ENCODE peak calls at places on chromosomes 2 and 18, in six cellular contexts. H, Z, T, K, W and E are unnamed samples.

GRCh38 chr2:196652869-196653268 is 13.4 kb downstream of the CCDC150 start:
- DNase-seq in W (no peak), H (no peak), T (no peak), Z (no peak), K (no peak), E (no peak)

GRCh38 chr2:176146101-176146500 is 5.2 kb upstream of the HOXD4 start:
- DNase-seq in Z (no peak), H (no peak), W (no peak), K (no peak), T (no peak), E (no peak)

GRCh38 chr2:219086215-219086614 is 25.5 kb upstream of the IHH start:
- DNase-seq in T (no peak), H (no peak), Z (no peak), W (no peak), K (no peak), E (no peak)

GRCh38 chr2:100391735-100392515 is 25.5 kb downstream of the CHST10 start:
- DNase-seq in Z (no peak), W (no peak), K (no peak), H (no peak), T (no peak), E (no peak)

GRCh38 chr2:233439191-233439590 is 84.9 kb downstream of the DGKD start:
- DNase-seq in Z (no peak), W (no peak), K (no peak), T (no peak), H (no peak), E (no peak)

GRCh38 chr2:197919487-197919886 is 115.1 kb downstream of the PLCL1 start:
- DNase-seq in W (no peak), Z (no peak), T (no peak), K (no peak), H (no peak), E (no peak)

GRCh38 chr18:50678651-50679415 is 118.9 kb downstream of the MAPK4 start:
- DNase-seq in T (no peak), H (no peak), Z (no peak), K (no peak), W (no peak), E (no peak)

GRCh38 chr2:71816815-71817214 is 330.8 kb downstream of the CYP26B1 start:
- DNase-seq in H (no peak), K (no peak), Z (no peak), W (peak; percentile 14), T (no peak), E (no peak)

GRCh38 chr2:53575606-53576360 is 191.8 kb upstream of the CHAC2 start:
- DNase-seq in W (no peak), H (peak; percentile 11), T (peak; percentile 6), K (no peak), Z (no peak), E (no peak)

GRCh38 chr18:38944446-38945024 is 1378.9 kb upstream of the CELF4 start:
- DNase-seq in W (no peak), T (no peak), H (no peak), K (no peak), Z (no peak), E (no peak)

DNA sequence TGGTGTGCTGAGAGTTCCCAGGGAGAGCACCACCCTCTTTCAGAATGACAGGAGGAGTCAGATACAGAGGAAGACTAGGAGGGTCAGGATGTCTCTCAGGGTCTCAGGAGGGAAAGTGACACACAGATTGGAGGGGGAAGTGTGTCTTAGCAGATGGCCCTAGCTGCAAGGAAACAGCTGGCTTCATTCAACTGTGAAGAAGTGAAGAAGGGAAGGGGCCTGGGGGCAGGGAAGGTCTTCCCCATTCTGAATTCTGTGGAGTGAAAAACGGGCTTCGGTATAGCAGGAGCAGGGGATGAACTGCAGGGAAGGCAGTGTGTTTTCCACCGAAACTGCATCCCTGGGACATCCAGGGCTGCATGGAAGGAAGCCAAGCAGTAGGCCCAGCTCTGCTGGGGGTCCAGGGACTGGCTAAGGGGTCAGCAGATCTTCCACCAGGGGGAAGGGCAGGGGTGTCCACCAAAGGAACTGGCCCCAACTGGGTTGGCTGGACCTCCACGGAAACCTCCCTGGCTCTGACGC is 90.0 kb upstream of the OTOS start:
- DNase-seq in H (no peak), W (no peak), Z (no peak), T (no peak), K (no peak), E (no peak)
- H3K14ac ChIP-seq in H (no peak overlapping the region), W (no peak overlapping the region), Z (no peak overlapping the region), T (no peak overlapping the region), K (no peak overlapping the region), E (no peak overlapping the region)

DNA sequence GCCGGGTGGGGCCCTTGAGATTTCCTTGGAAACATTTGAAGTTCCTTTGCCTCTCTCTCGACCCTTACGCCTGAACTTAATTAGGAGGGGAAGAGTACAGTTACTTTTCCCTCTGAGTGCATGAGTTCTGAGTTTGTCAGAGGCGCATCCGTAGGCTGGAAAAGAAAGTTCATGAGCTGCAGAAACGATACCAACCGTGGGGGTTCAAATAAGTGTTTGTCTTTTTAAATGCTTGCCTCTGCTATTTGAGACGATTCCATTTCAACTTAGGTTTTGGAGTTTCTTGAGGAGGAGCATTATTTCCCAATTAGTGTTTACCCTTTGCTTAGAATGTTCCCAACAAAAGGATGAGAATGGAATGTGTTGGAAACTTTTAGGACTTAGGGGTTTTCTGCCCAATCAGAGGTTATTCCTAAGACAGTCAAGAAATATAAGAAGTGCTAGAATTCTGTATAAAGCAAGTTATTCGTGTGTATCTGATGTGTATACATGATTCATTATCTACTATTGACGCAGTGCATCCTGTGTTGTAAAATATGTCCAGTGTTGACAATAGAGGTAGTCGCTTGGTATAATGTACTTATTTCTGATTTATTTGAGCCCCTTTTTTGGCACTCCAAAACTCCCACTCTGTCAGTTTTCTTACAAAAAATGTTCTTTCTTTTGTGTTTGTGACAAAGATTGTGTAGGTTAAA is 733 bp downstream of the PIKFYVE start:
- DNase-seq in H (peak; percentile 41), Z (no peak), W (no peak), K (no peak), T (peak; percentile 56), E (no peak)
- H3K14ac ChIP-seq in H (peak overlapping the region; percentile 84), Z (peak overlapping the region; percentile 47), W (no peak overlapping the region), K (no peak overlapping the region), T (no peak overlapping the region), E (peak overlapping the region; percentile 71)

GRCh38 chr2:167692191-167692590 is 555.2 kb downstream of the STK39 start:
- DNase-seq in T (no peak), W (no peak), Z (no peak), K (no peak), H (no peak), E (no peak)

GRCh38 chr2:167697194-167697593 is 550.2 kb downstream of the STK39 start:
- DNase-seq in T (no peak), K (no peak), H (no peak), W (peak; percentile 32), Z (no peak), E (no peak)

GRCh38 chr2:167702227-167702626 is 545.2 kb downstream of the STK39 start:
- DNase-seq in H (no peak), W (no peak), T (no peak), K (no peak), Z (no peak), E (no peak)

DNA sequence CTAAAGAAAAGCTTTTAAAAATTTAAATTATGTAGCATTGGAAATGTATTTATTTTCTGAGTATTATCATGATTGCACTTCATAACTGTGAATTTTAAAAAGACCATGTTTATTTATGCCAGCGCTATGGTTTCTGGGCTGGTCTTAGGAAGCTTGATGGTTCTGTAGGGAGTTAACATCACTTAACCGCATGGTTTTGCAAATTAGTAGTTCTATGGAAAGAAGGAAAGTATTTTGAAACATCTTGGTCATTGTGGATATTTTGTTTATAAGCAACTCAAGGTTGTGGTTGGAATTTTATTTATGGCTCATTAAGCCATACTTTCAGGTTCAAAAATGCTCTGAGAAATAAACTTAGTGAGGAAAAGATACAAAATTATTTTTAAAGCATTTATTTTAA is 549.4 kb downstream of the STK39 start:
- DNase-seq in T (peak; percentile 43), K (no peak), W (no peak), H (no peak), Z (no peak), E (no peak)
- H3K14ac ChIP-seq in T (no peak overlapping the region), K (no peak overlapping the region), W (no peak overlapping the region), H (no peak overlapping the region), Z (no peak overlapping the region), E (no peak overlapping the region)

GRCh38 chr2:17445744-17446143 is 72.5 kb downstream of the RAD51AP2 start:
- DNase-seq in Z (no peak), H (no peak), T (no peak), K (no peak), W (no peak), E (no peak)

GRCh38 chr2:17441055-17441771 is 77.0 kb downstream of the RAD51AP2 start:
- DNase-seq in W (peak; percentile 35), H (no peak), K (no peak), Z (no peak), T (no peak), E (no peak)

GRCh38 chr2:17441790-17442189 is 76.5 kb downstream of the RAD51AP2 start:
- DNase-seq in T (no peak), K (no peak), Z (no peak), H (no peak), W (no peak), E (no peak)

DNA sequence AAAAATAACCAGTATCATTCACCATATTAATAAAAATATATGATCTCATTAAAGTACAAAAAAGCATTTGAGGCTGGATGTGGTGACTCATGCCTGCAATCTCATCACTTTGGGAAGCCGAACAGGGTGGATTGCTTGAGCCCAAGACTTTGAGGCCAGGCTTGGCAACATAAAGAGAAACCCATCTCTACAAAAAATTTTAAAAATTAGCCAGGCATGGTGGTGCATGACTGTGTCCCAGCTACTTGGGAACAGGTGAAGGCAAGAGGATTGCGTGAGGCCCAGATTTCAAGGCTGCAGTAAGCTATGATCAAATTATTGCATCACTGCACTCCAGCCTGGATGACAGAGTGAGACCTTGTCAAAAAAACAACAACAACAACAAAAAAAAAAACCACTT is 75.9 kb downstream of the RAD51AP2 start:
- DNase-seq in W (no peak), K (no peak), Z (no peak), T (no peak), H (peak; percentile 1), E (peak; percentile 21)
- H3K14ac ChIP-seq in W (no peak overlapping the region), K (no peak overlapping the region), Z (no peak overlapping the region), T (no peak overlapping the region), H (no peak overlapping the region), E (no peak overlapping the region)

GRCh38 chr18:75526038-75526437 is 98.5 kb upstream of the SMIM21 start:
- DNase-seq in K (no peak), W (no peak), H (no peak), Z (no peak), T (no peak), E (no peak)

GRCh38 chr18:75524852-75525251 is 97.3 kb upstream of the SMIM21 start:
- DNase-seq in H (no peak), T (no peak), W (no peak), Z (no peak), K (no peak), E (no peak)

GRCh38 chr18:75524181-75524580 is 96.7 kb upstream of the SMIM21 start:
- DNase-seq in W (no peak), Z (no peak), H (no peak), T (no peak), K (no peak), E (no peak)

GRCh38 chr18:75527848-75528247 is 100.3 kb upstream of the SMIM21 start:
- DNase-seq in W (no peak), T (no peak), Z (no peak), K (no peak), H (no peak), E (no peak)

DNA sequence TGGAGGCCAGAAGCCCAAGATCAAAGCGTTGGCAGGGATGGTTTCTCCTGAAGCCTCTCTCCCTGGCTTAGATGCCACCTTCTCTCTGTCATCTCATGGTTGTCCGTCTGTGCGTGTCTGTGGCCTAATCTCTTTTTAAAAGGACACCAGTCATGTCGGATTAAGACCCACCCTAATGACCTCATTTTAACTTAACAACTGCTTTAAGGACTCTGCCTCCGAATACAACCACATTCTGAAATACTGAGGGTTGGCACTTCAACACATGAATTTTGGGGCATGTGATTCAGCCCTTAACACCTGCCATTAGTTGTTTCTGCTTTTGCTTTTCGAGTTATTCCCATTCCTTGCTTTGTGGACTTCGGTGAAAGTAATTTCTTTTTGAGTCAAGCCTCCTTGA is 97.8 kb upstream of the SMIM21 start:
- DNase-seq in T (no peak), Z (no peak), H (no peak), W (no peak), K (no peak), E (no peak)
- H3K14ac ChIP-seq in T (no peak overlapping the region), Z (no peak overlapping the region), H (no peak overlapping the region), W (no peak overlapping the region), K (no peak overlapping the region), E (no peak overlapping the region)